ENCODE peak calls at places on chromosomes 1 and 21, in nine cellular contexts. V, Y, J, L, E, C, Z, K and R are unnamed samples.

GRCh38 chr1:6918286-6918907 is 133.1 kb downstream of the CAMTA1 start:
- DNase-seq in V (no peak), Y (no peak), J (no peak), L (no peak), E (no peak), C (no peak), Z (peak; percentile 27), K (no peak), R (no peak)

GRCh38 chr1:10143961-10144485 is 66.3 kb upstream of the KIF1B start:
- DNase-seq in V (no peak), Y (no peak), J (no peak), L (no peak), E (no peak), C (no peak), Z (no peak), K (no peak), R (no peak)

GRCh38 chr1:76595024-76595423 is 272.3 kb upstream of the ST6GALNAC5 start:
- DNase-seq in V (no peak), Y (no peak), J (no peak), L (peak; percentile 41), E (no peak), C (no peak), Z (no peak), K (no peak), R (no peak)

GRCh38 chr21:44371596-44371995 is 18.2 kb downstream of the TRPM2 start:
- DNase-seq in V (no peak), Y (no peak), J (no peak), L (no peak), E (no peak), C (peak; percentile 15), Z (no peak), K (no peak), R (no peak)

GRCh38 chr1:87712261-87712674 is 383.6 kb downstream of the LMO4 start:
- DNase-seq in V (no peak), Y (no peak), J (no peak), L (peak; percentile 22), E (no peak), C (no peak), Z (peak; percentile 19), K (no peak), R (no peak)

GRCh38 chr1:40634901-40635655 is 30.4 kb downstream of the RIMS3 start:
- DNase-seq in V (peak; percentile 71), Y (no peak), J (no peak), L (no peak), E (no peak), C (no peak), Z (peak; percentile 30), K (peak; percentile 27), R (no peak)

GRCh38 chr1:183293243-183293642 is 107.2 kb downstream of the LAMC2 start:
- DNase-seq in V (no peak), Y (no peak), J (no peak), L (no peak), E (no peak), C (no peak), Z (no peak), K (no peak), R (peak; percentile 81)

GRCh38 chr1:36425791-36426190 is 24.5 kb downstream of the OSCP1 start:
- DNase-seq in V (no peak), Y (no peak), J (no peak), L (no peak), E (no peak), C (no peak), Z (peak; percentile 23), K (no peak), R (no peak)

GRCh38 chr1:52268372-52268771 is 97.6 kb downstream of the CC2D1B start:
- DNase-seq in V (peak; percentile 51), Y (no peak), J (no peak), L (peak; percentile 16), E (no peak), C (no peak), Z (peak; percentile 29), K (no peak), R (peak; percentile 70)

GRCh38 chr1:202671388-202671787 is 38.9 kb downstream of the SYT2 start:
- DNase-seq in V (peak; percentile 9), Y (no peak), J (no peak), L (peak; percentile 68), E (no peak), C (no peak), Z (peak; percentile 17), K (peak; percentile 41), R (peak; percentile 11)

GRCh38 chr1:61993331-61993961 is 201.2 kb upstream of the L1TD1 start:
- DNase-seq in V (peak; percentile 47), Y (no peak), J (no peak), L (no peak), E (no peak), C (no peak), Z (peak; percentile 18), K (peak; percentile 24), R (no peak)

GRCh38 chr21:23017989-23018388 is 2019.8 kb downstream of the NCAM2 start:
- DNase-seq in V (no peak), Y (no peak), J (no peak), L (no peak), E (no peak), C (no peak), Z (no peak), K (no peak), R (no peak)

GRCh38 chr1:21042920-21043605 is 133.6 kb downstream of the EIF4G3 start:
- DNase-seq in V (peak; percentile 88), Y (no peak), J (no peak), L (no peak), E (no peak), C (no peak), Z (peak; percentile 61), K (no peak), R (no peak)

GRCh38 chr1:219416598-219417238 is 196.2 kb downstream of the ZC3H11B start:
- DNase-seq in V (peak; percentile 58), Y (peak; percentile 40), J (no peak), L (peak; percentile 66), E (peak; percentile 51), C (no peak), Z (peak; percentile 60), K (peak; percentile 64), R (peak; percentile 67)

GRCh38 chr1:36380782-36381181 is 4.9 kb downstream of the STK40 start:
- DNase-seq in V (no peak), Y (no peak), J (no peak), L (no peak), E (no peak), C (no peak), Z (no peak), K (no peak), R (no peak)

GRCh38 chr1:176541663-176542062 is 78.7 kb downstream of the PAPPA2 start:
- DNase-seq in V (peak; percentile 29), Y (no peak), J (no peak), L (no peak), E (no peak), C (no peak), Z (peak; percentile 72), K (no peak), R (no peak)

GRCh38 chr1:226737819-226738420 is 1.2 kb downstream of the ITPKB start:
- DNase-seq in V (peak; percentile 52), Y (peak; percentile 58), J (no peak), L (peak; percentile 49), E (peak; percentile 58), C (peak; percentile 73), Z (peak; percentile 69), K (peak; percentile 72), R (peak; percentile 45)

GRCh38 chr1:228332797-228333738 is 73.6 kb downstream of the TRIM11 start:
- DNase-seq in V (no peak), Y (no peak), J (no peak), L (no peak), E (no peak), C (peak; percentile 56), Z (no peak), K (no peak), R (no peak)

GRCh38 chr1:162856260-162856659 is 4.7 kb downstream of the CCDC190 start:
- DNase-seq in V (peak; percentile 99), Y (no peak), J (no peak), L (no peak), E (no peak), C (no peak), Z (peak; percentile 94), K (peak; percentile 96), R (peak; percentile 52)

GRCh38 chr1:98104285-98104684 is 183.5 kb upstream of the DPYD start:
- DNase-seq in V (peak; percentile 86), Y (no peak), J (no peak), L (no peak), E (no peak), C (no peak), Z (peak; percentile 91), K (peak; percentile 73), R (no peak)

GRCh38 chr1:182330303-182330702 is 61.3 kb downstream of the GLUL start:
- DNase-seq in V (peak; percentile 15), Y (peak; percentile 45), J (no peak), L (no peak), E (peak; percentile 55), C (no peak), Z (peak; percentile 17), K (peak; percentile 70), R (peak; percentile 61)

GRCh38 chr1:98949606-98950005 is 55.1 kb downstream of the PLPPR5 start:
- DNase-seq in V (no peak), Y (no peak), J (no peak), L (no peak), E (no peak), C (no peak), Z (peak; percentile 43), K (no peak), R (no peak)

GRCh38 chr1:6460349-6461236 is 5.4 kb downstream of the TNFRSF25 start:
- DNase-seq in V (no peak), Y (no peak), J (peak; percentile 72), L (no peak), E (peak; percentile 87), C (no peak), Z (no peak), K (no peak), R (no peak)

GRCh38 chr1:184792450-184792969 is 37.9 kb upstream of the EDEM3 start:
- DNase-seq in V (peak; percentile 98), Y (peak; percentile 50), J (no peak), L (peak; percentile 88), E (peak; percentile 39), C (peak; percentile 93), Z (peak; percentile 99), K (peak; percentile 98), R (peak; percentile 27)

GRCh38 chr1:156806512-156807440 is 9.9 kb downstream of the SH2D2A start:
- DNase-seq in V (no peak), Y (no peak), J (no peak), L (no peak), E (no peak), C (peak; percentile 44), Z (no peak), K (no peak), R (no peak)

GRCh38 chr1:9316080-9316444 is 23.4 kb downstream of the SPSB1 start:
- DNase-seq in V (no peak), Y (no peak), J (no peak), L (no peak), E (peak; percentile 41), C (no peak), Z (peak; percentile 41), K (no peak), R (peak; percentile 53)

GRCh38 chr1:54940027-54940426 is 40.4 kb upstream of the TMEM61 start:
- DNase-seq in V (peak; percentile 39), Y (no peak), J (no peak), L (no peak), E (no peak), C (no peak), Z (no peak), K (peak; percentile 45), R (no peak)

GRCh38 chr1:153985341-153985912 is 712 bp downstream of the RAB13 start:
- DNase-seq in V (peak; percentile 72), Y (peak; percentile 61), J (no peak), L (no peak), E (no peak), C (peak; percentile 79), Z (peak; percentile 79), K (peak; percentile 95), R (peak; percentile 24)

GRCh38 chr1:25795955-25796806 is 3.8 kb upstream of the SELENON start:
- DNase-seq in V (no peak), Y (no peak), J (no peak), L (no peak), E (peak; percentile 31), C (no peak), Z (no peak), K (no peak), R (peak; percentile 88)

GRCh38 chr1:37476460-37477197 is 2.2 kb downstream of the ZC3H12A start:
- DNase-seq in V (peak; percentile 69), Y (no peak), J (no peak), L (peak; percentile 76), E (no peak), C (peak; percentile 96), Z (peak; percentile 93), K (peak; percentile 91), R (peak; percentile 50)

GRCh38 chr1:2044510-2045319 is 5.5 kb upstream of the PRKCZ start:
- DNase-seq in V (peak; percentile 12), Y (peak; percentile 61), J (peak; percentile 85), L (peak; percentile 67), E (peak; percentile 58), C (no peak), Z (peak; percentile 74), K (peak; percentile 77), R (peak; percentile 66)